ENCODE peak calls at places on chromosome 13, in eight cellular contexts. One of them, this sample, is unnamed.

GRCh38 chr13:35349673-35350278 is 126.7 kb downstream of the MAB21L1 start:
- DNase-seq in NCI-H510A: no peak
- DNase-seq in left cardiac atrium: no peak
- DNase-seq in endothelial cell: no peak
- DNase-seq in CD8-positive, alpha-beta T cell: no peak
- DNase-seq in psoas muscle: no peak
- DNase-seq in CD8-positive, alpha-beta memory T cell: no peak
- DNase-seq in stimulated activated CD8-positive, alpha-beta memory T cell treated with anti-CD3 and anti-CD28 coated beads, Interleukin-2, amount 100 ng/mL, for 48 hours: no peak
- DNase-seq in this sample: no peak

GRCh38 chr13:65725001-65725400 is 1505.1 kb downstream of the PCDH9 start:
- DNase-seq in CD8-positive, alpha-beta T cell: no peak
- DNase-seq in left cardiac atrium: no peak
- DNase-seq in CD8-positive, alpha-beta memory T cell: no peak
- DNase-seq in psoas muscle: no peak
- DNase-seq in endothelial cell: no peak
- DNase-seq in stimulated activated CD8-positive, alpha-beta memory T cell treated with anti-CD3 and anti-CD28 coated beads, Interleukin-2, amount 100 ng/mL, for 48 hours: no peak
- DNase-seq in NCI-H510A: no peak
- DNase-seq in this sample: no peak

GRCh38 chr13:109672545-109672944 is 113.8 kb downstream of the IRS2 start:
- DNase-seq in psoas muscle: no peak
- DNase-seq in stimulated activated CD8-positive, alpha-beta memory T cell treated with anti-CD3 and anti-CD28 coated beads, Interleukin-2, amount 100 ng/mL, for 48 hours: no peak
- DNase-seq in left cardiac atrium: no peak
- DNase-seq in CD8-positive, alpha-beta memory T cell: no peak
- DNase-seq in NCI-H510A: no peak
- DNase-seq in endothelial cell: no peak
- DNase-seq in CD8-positive, alpha-beta T cell: no peak
- DNase-seq in this sample: no peak

GRCh38 chr13:114027046-114027760 is 53.3 kb upstream of the C13orf46 start:
- DNase-seq in left cardiac atrium: peak
- DNase-seq in endothelial cell: no peak
- DNase-seq in psoas muscle: peak
- DNase-seq in NCI-H510A: no peak
- DNase-seq in CD8-positive, alpha-beta memory T cell: no peak
- DNase-seq in stimulated activated CD8-positive, alpha-beta memory T cell treated with anti-CD3 and anti-CD28 coated beads, Interleukin-2, amount 100 ng/mL, for 48 hours: no peak
- DNase-seq in CD8-positive, alpha-beta T cell: no peak
- DNase-seq in this sample: no peak

GRCh38 chr13:25699056-25699455 is 327.3 kb downstream of the ATP8A2 start:
- DNase-seq in psoas muscle: no peak
- DNase-seq in CD8-positive, alpha-beta T cell: no peak
- DNase-seq in stimulated activated CD8-positive, alpha-beta memory T cell treated with anti-CD3 and anti-CD28 coated beads, Interleukin-2, amount 100 ng/mL, for 48 hours: no peak
- DNase-seq in NCI-H510A: no peak
- DNase-seq in endothelial cell: no peak
- DNase-seq in left cardiac atrium: no peak
- DNase-seq in CD8-positive, alpha-beta memory T cell: no peak
- DNase-seq in this sample: no peak

GRCh38 chr13:113001251-113002140 is 32.5 kb downstream of the MCF2L start:
- DNase-seq in stimulated activated CD8-positive, alpha-beta memory T cell treated with anti-CD3 and anti-CD28 coated beads, Interleukin-2, amount 100 ng/mL, for 48 hours: no peak
- DNase-seq in CD8-positive, alpha-beta T cell: no peak
- DNase-seq in left cardiac atrium: peak
- DNase-seq in psoas muscle: no peak
- DNase-seq in CD8-positive, alpha-beta memory T cell: no peak
- DNase-seq in NCI-H510A: peak
- DNase-seq in endothelial cell: no peak
- DNase-seq in this sample: no peak

GRCh38 chr13:30409911-30410704 is 12.2 kb upstream of the UBE2L5 start:
- DNase-seq in psoas muscle: peak
- DNase-seq in CD8-positive, alpha-beta T cell: no peak
- DNase-seq in CD8-positive, alpha-beta memory T cell: no peak
- DNase-seq in endothelial cell: no peak
- DNase-seq in stimulated activated CD8-positive, alpha-beta memory T cell treated with anti-CD3 and anti-CD28 coated beads, Interleukin-2, amount 100 ng/mL, for 48 hours: no peak
- DNase-seq in left cardiac atrium: no peak
- DNase-seq in NCI-H510A: no peak
- DNase-seq in this sample: no peak

GRCh38 chr13:30735025-30735967 is at the start of gene ALOX5AP:
- DNase-seq in NCI-H510A: no peak
- DNase-seq in left cardiac atrium: no peak
- DNase-seq in psoas muscle: no peak
- DNase-seq in endothelial cell: no peak
- DNase-seq in CD8-positive, alpha-beta T cell: peak
- DNase-seq in CD8-positive, alpha-beta memory T cell: peak
- DNase-seq in stimulated activated CD8-positive, alpha-beta memory T cell treated with anti-CD3 and anti-CD28 coated beads, Interleukin-2, amount 100 ng/mL, for 48 hours: no peak
- DNase-seq in this sample: peak

GRCh38 chr13:38543561-38543960 is 143.3 kb upstream of the FREM2 start:
- DNase-seq in CD8-positive, alpha-beta memory T cell: no peak
- DNase-seq in psoas muscle: no peak
- DNase-seq in endothelial cell: no peak
- DNase-seq in CD8-positive, alpha-beta T cell: no peak
- DNase-seq in NCI-H510A: no peak
- DNase-seq in left cardiac atrium: no peak
- DNase-seq in stimulated activated CD8-positive, alpha-beta memory T cell treated with anti-CD3 and anti-CD28 coated beads, Interleukin-2, amount 100 ng/mL, for 48 hours: no peak
- DNase-seq in this sample: no peak

GRCh38 chr13:21243045-21243842 is 66.8 kb downstream of the MRPL57 start:
- DNase-seq in left cardiac atrium: no peak
- DNase-seq in CD8-positive, alpha-beta memory T cell: no peak
- DNase-seq in CD8-positive, alpha-beta T cell: no peak
- DNase-seq in endothelial cell: no peak
- DNase-seq in psoas muscle: no peak
- DNase-seq in stimulated activated CD8-positive, alpha-beta memory T cell treated with anti-CD3 and anti-CD28 coated beads, Interleukin-2, amount 100 ng/mL, for 48 hours: no peak
- DNase-seq in NCI-H510A: peak
- DNase-seq in this sample: no peak

GRCh38 chr13:98853791-98854191 is 101.3 kb upstream of the SLC15A1 start:
- DNase-seq in CD8-positive, alpha-beta T cell: no peak
- DNase-seq in CD8-positive, alpha-beta memory T cell: no peak
- DNase-seq in psoas muscle: no peak
- DNase-seq in NCI-H510A: no peak
- DNase-seq in left cardiac atrium: no peak
- DNase-seq in stimulated activated CD8-positive, alpha-beta memory T cell treated with anti-CD3 and anti-CD28 coated beads, Interleukin-2, amount 100 ng/mL, for 48 hours: peak
- DNase-seq in endothelial cell: no peak
- DNase-seq in this sample: no peak

GRCh38 chr13:42101821-42102580 is 53.6 kb downstream of the DGKH start:
- DNase-seq in endothelial cell: no peak
- DNase-seq in psoas muscle: no peak
- DNase-seq in stimulated activated CD8-positive, alpha-beta memory T cell treated with anti-CD3 and anti-CD28 coated beads, Interleukin-2, amount 100 ng/mL, for 48 hours: no peak
- DNase-seq in CD8-positive, alpha-beta T cell: no peak
- DNase-seq in left cardiac atrium: no peak
- DNase-seq in CD8-positive, alpha-beta memory T cell: no peak
- DNase-seq in NCI-H510A: no peak
- DNase-seq in this sample: no peak

GRCh38 chr13:101065314-101065713 is 351.0 kb downstream of the NALCN start:
- DNase-seq in psoas muscle: no peak
- DNase-seq in left cardiac atrium: no peak
- DNase-seq in endothelial cell: no peak
- DNase-seq in stimulated activated CD8-positive, alpha-beta memory T cell treated with anti-CD3 and anti-CD28 coated beads, Interleukin-2, amount 100 ng/mL, for 48 hours: no peak
- DNase-seq in CD8-positive, alpha-beta T cell: no peak
- DNase-seq in NCI-H510A: no peak
- DNase-seq in CD8-positive, alpha-beta memory T cell: no peak
- DNase-seq in this sample: no peak

GRCh38 chr13:48142437-48142836 is 47.5 kb upstream of the MED4 start:
- DNase-seq in CD8-positive, alpha-beta memory T cell: no peak
- DNase-seq in left cardiac atrium: no peak
- DNase-seq in endothelial cell: no peak
- DNase-seq in stimulated activated CD8-positive, alpha-beta memory T cell treated with anti-CD3 and anti-CD28 coated beads, Interleukin-2, amount 100 ng/mL, for 48 hours: no peak
- DNase-seq in CD8-positive, alpha-beta T cell: no peak
- DNase-seq in psoas muscle: no peak
- DNase-seq in NCI-H510A: no peak
- DNase-seq in this sample: no peak

GRCh38 chr13:59423708-59424355 is 739.9 kb downstream of the DIAPH3 start:
- DNase-seq in NCI-H510A: no peak
- DNase-seq in CD8-positive, alpha-beta memory T cell: no peak
- DNase-seq in endothelial cell: no peak
- DNase-seq in psoas muscle: no peak
- DNase-seq in CD8-positive, alpha-beta T cell: no peak
- DNase-seq in left cardiac atrium: no peak
- DNase-seq in stimulated activated CD8-positive, alpha-beta memory T cell treated with anti-CD3 and anti-CD28 coated beads, Interleukin-2, amount 100 ng/mL, for 48 hours: no peak
- DNase-seq in this sample: no peak

GRCh38 chr13:41596190-41596589 is 138.8 kb downstream of the RGCC start:
- DNase-seq in stimulated activated CD8-positive, alpha-beta memory T cell treated with anti-CD3 and anti-CD28 coated beads, Interleukin-2, amount 100 ng/mL, for 48 hours: no peak
- DNase-seq in left cardiac atrium: no peak
- DNase-seq in endothelial cell: no peak
- DNase-seq in CD8-positive, alpha-beta memory T cell: no peak
- DNase-seq in CD8-positive, alpha-beta T cell: no peak
- DNase-seq in NCI-H510A: no peak
- DNase-seq in psoas muscle: no peak
- DNase-seq in this sample: no peak

GRCh38 chr13:38386421-38386820 is 36.8 kb downstream of the UFM1 start:
- DNase-seq in psoas muscle: no peak
- DNase-seq in CD8-positive, alpha-beta T cell: no peak
- DNase-seq in NCI-H510A: no peak
- DNase-seq in CD8-positive, alpha-beta memory T cell: no peak
- DNase-seq in left cardiac atrium: no peak
- DNase-seq in stimulated activated CD8-positive, alpha-beta memory T cell treated with anti-CD3 and anti-CD28 coated beads, Interleukin-2, amount 100 ng/mL, for 48 hours: no peak
- DNase-seq in endothelial cell: no peak
- DNase-seq in this sample: no peak

GRCh38 chr13:84481958-84482357 is 599.7 kb upstream of the SLITRK1 start:
- DNase-seq in NCI-H510A: no peak
- DNase-seq in CD8-positive, alpha-beta memory T cell: no peak
- DNase-seq in endothelial cell: no peak
- DNase-seq in left cardiac atrium: no peak
- DNase-seq in stimulated activated CD8-positive, alpha-beta memory T cell treated with anti-CD3 and anti-CD28 coated beads, Interleukin-2, amount 100 ng/mL, for 48 hours: no peak
- DNase-seq in psoas muscle: no peak
- DNase-seq in CD8-positive, alpha-beta T cell: no peak
- DNase-seq in this sample: no peak

GRCh38 chr13:29713841-29714240 is 118.4 kb upstream of the SLC7A1 start:
- DNase-seq in stimulated activated CD8-positive, alpha-beta memory T cell treated with anti-CD3 and anti-CD28 coated beads, Interleukin-2, amount 100 ng/mL, for 48 hours: no peak
- DNase-seq in CD8-positive, alpha-beta T cell: no peak
- DNase-seq in psoas muscle: no peak
- DNase-seq in left cardiac atrium: no peak
- DNase-seq in NCI-H510A: no peak
- DNase-seq in endothelial cell: no peak
- DNase-seq in CD8-positive, alpha-beta memory T cell: no peak
- DNase-seq in this sample: no peak

GRCh38 chr13:103694033-103694432 is 627.8 kb upstream of the SLC10A2 start:
- DNase-seq in endothelial cell: no peak
- DNase-seq in NCI-H510A: peak
- DNase-seq in CD8-positive, alpha-beta memory T cell: no peak
- DNase-seq in stimulated activated CD8-positive, alpha-beta memory T cell treated with anti-CD3 and anti-CD28 coated beads, Interleukin-2, amount 100 ng/mL, for 48 hours: no peak
- DNase-seq in CD8-positive, alpha-beta T cell: no peak
- DNase-seq in left cardiac atrium: no peak
- DNase-seq in psoas muscle: no peak
- DNase-seq in this sample: no peak

GRCh38 chr13:53206455-53206854 is 177.8 kb downstream of the OLFM4 start:
- DNase-seq in left cardiac atrium: no peak
- DNase-seq in psoas muscle: no peak
- DNase-seq in CD8-positive, alpha-beta T cell: no peak
- DNase-seq in CD8-positive, alpha-beta memory T cell: no peak
- DNase-seq in stimulated activated CD8-positive, alpha-beta memory T cell treated with anti-CD3 and anti-CD28 coated beads, Interleukin-2, amount 100 ng/mL, for 48 hours: no peak
- DNase-seq in NCI-H510A: no peak
- DNase-seq in endothelial cell: no peak
- DNase-seq in this sample: no peak

GRCh38 chr13:85828094-85828684 is 29.0 kb upstream of the SLITRK6 start:
- DNase-seq in left cardiac atrium: no peak
- DNase-seq in NCI-H510A: no peak
- DNase-seq in psoas muscle: no peak
- DNase-seq in stimulated activated CD8-positive, alpha-beta memory T cell treated with anti-CD3 and anti-CD28 coated beads, Interleukin-2, amount 100 ng/mL, for 48 hours: no peak
- DNase-seq in CD8-positive, alpha-beta memory T cell: no peak
- DNase-seq in CD8-positive, alpha-beta T cell: no peak
- DNase-seq in endothelial cell: no peak
- DNase-seq in this sample: no peak

GRCh38 chr13:90272356-90272755 is 1075.1 kb upstream of the MIR17HG start:
- DNase-seq in left cardiac atrium: no peak
- DNase-seq in endothelial cell: no peak
- DNase-seq in CD8-positive, alpha-beta memory T cell: no peak
- DNase-seq in CD8-positive, alpha-beta T cell: no peak
- DNase-seq in stimulated activated CD8-positive, alpha-beta memory T cell treated with anti-CD3 and anti-CD28 coated beads, Interleukin-2, amount 100 ng/mL, for 48 hours: no peak
- DNase-seq in NCI-H510A: no peak
- DNase-seq in psoas muscle: no peak
- DNase-seq in this sample: no peak

GRCh38 chr13:106636492-106636891 is 68.6 kb upstream of the ARGLU1 start:
- DNase-seq in NCI-H510A: no peak
- DNase-seq in CD8-positive, alpha-beta T cell: no peak
- DNase-seq in left cardiac atrium: no peak
- DNase-seq in CD8-positive, alpha-beta memory T cell: no peak
- DNase-seq in endothelial cell: no peak
- DNase-seq in psoas muscle: no peak
- DNase-seq in stimulated activated CD8-positive, alpha-beta memory T cell treated with anti-CD3 and anti-CD28 coated beads, Interleukin-2, amount 100 ng/mL, for 48 hours: no peak
- DNase-seq in this sample: no peak

GRCh38 chr13:113759525-113760137 is 605 bp downstream of the TMEM255B start:
- DNase-seq in stimulated activated CD8-positive, alpha-beta memory T cell treated with anti-CD3 and anti-CD28 coated beads, Interleukin-2, amount 100 ng/mL, for 48 hours: no peak
- DNase-seq in endothelial cell: peak
- DNase-seq in CD8-positive, alpha-beta memory T cell: no peak
- DNase-seq in psoas muscle: peak
- DNase-seq in left cardiac atrium: peak
- DNase-seq in NCI-H510A: no peak
- DNase-seq in CD8-positive, alpha-beta T cell: no peak
- DNase-seq in this sample: no peak

GRCh38 chr13:27131202-27131623 is 40.4 kb downstream of the USP12 start:
- DNase-seq in left cardiac atrium: no peak
- DNase-seq in CD8-positive, alpha-beta memory T cell: peak
- DNase-seq in CD8-positive, alpha-beta T cell: peak
- DNase-seq in NCI-H510A: no peak
- DNase-seq in endothelial cell: no peak
- DNase-seq in psoas muscle: no peak
- DNase-seq in stimulated activated CD8-positive, alpha-beta memory T cell treated with anti-CD3 and anti-CD28 coated beads, Interleukin-2, amount 100 ng/mL, for 48 hours: peak
- DNase-seq in this sample: peak

GRCh38 chr13:29819157-29819556 is 31.3 kb downstream of the UBL3 start:
- DNase-seq in NCI-H510A: no peak
- DNase-seq in endothelial cell: no peak
- DNase-seq in stimulated activated CD8-positive, alpha-beta memory T cell treated with anti-CD3 and anti-CD28 coated beads, Interleukin-2, amount 100 ng/mL, for 48 hours: no peak
- DNase-seq in left cardiac atrium: no peak
- DNase-seq in CD8-positive, alpha-beta T cell: no peak
- DNase-seq in psoas muscle: no peak
- DNase-seq in CD8-positive, alpha-beta memory T cell: no peak
- DNase-seq in this sample: no peak